ENCODE peak calls at places on chromosome X, in eight cellular contexts. O is prostate gland; J is psoas muscle; W is stimulated activated CD4-positive, alpha-beta T cell treated with anti-CD3 and anti-CD28 coated beads, Interleukin-15, amount 100 ng/mL, for 1 hour; E is frontal cortex; G is activated CD8-positive, alpha-beta memory T cell treated with anti-CD3 and anti-CD28 coated beads for 48 hours; H is progenitor cell of endocrine pancreas; Q is mucosa of descending colon. P is an unnamed sample.
A peak's percentile ranks its signal among the peaks of the same experiment; 100 is the strongest.

GRCh38 chrX:79161655-79162054 is 17.2 kb downstream of the GPR174 start:
- DNase-seq in H (no peak), O (no peak), J (no peak), G (no peak), Q (peak; percentile 4), E (no peak), W (no peak), P (no peak)

GRCh38 chrX:3425031-3425430 is 78.6 kb upstream of the MXRA5 start:
- DNase-seq in H (no peak), E (no peak), O (no peak), J (no peak), W (no peak), G (no peak), Q (no peak), P (no peak)

GRCh38 chrX:87516716-87517115 is 886 bp upstream of the KLHL4 start:
- DNase-seq in G (no peak), H (no peak), Q (no peak), W (no peak), J (no peak), O (no peak), E (no peak), P (no peak)

GRCh38 chrX:132219343-132219768 is at the start of gene RAP2C:
- DNase-seq in J (peak; percentile 77), E (peak; percentile 36), Q (peak; percentile 88), W (peak; percentile 19), O (peak; percentile 63), H (peak; percentile 65), G (no peak), P (peak; percentile 33)

GRCh38 chrX:47586043-47586787 is 4.0 kb downstream of the TIMP1 start:
- DNase-seq in W (no peak), Q (no peak), H (no peak), G (no peak), E (no peak), J (no peak), O (no peak), P (no peak)

GRCh38 chrX:76253432-76253831 is 80.6 kb downstream of the PBDC1 start:
- DNase-seq in G (no peak), O (peak; percentile 12), E (peak; percentile 10), W (no peak), H (no peak), J (no peak), Q (peak; percentile 27), P (no peak)

GRCh38 chrX:150253946-150254615 is 109.0 kb upstream of the MAMLD1 start:
- DNase-seq in J (no peak), H (no peak), Q (no peak), O (no peak), E (no peak), G (no peak), W (no peak), P (peak; percentile 31)

GRCh38 chrX:119760026-119760902 is 1.9 kb downstream of the SOWAHD start:
- DNase-seq in W (no peak), J (no peak), Q (no peak), E (no peak), O (no peak), G (no peak), H (no peak), P (no peak)

GRCh38 chrX:12360991-12361598 is 222.8 kb downstream of the FRMPD4 start:
- DNase-seq in G (no peak), Q (no peak), J (no peak), W (no peak), E (no peak), H (no peak), O (no peak), P (no peak)

GRCh38 chrX:11143931-11144678 is 33.0 kb downstream of the HCCS start:
- DNase-seq in W (no peak), J (no peak), E (peak; percentile 41), Q (peak; percentile 86), O (peak; percentile 68), H (peak; percentile 17), G (no peak), P (peak; percentile 76)

GRCh38 chrX:140661657-140662056 is 47.9 kb upstream of the LINC00632 start:
- DNase-seq in W (no peak), J (no peak), Q (no peak), E (no peak), O (no peak), H (no peak), G (no peak), P (no peak)